ENCODE peak calls at places on chromosome 18, in five cellular contexts. One of them, this sample, is unnamed.
A peak's percentile ranks its signal among the peaks of the same experiment; 100 is the strongest.

GRCh38 chr18:23844991-23845680 is 155.9 kb downstream of the LAMA3 start:
- DNase-seq in Kasumi-1: no peak
- DNase-seq in epithelial cell of proximal tubule: no peak
- DNase-seq in T47D: no peak
- DNase-seq in 8988T: no peak
- DNase-seq in this sample: peak; percentile 77

GRCh38 chr18:11721720-11722119 is 32.7 kb downstream of the GNAL start:
- DNase-seq in epithelial cell of proximal tubule: no peak
- DNase-seq in T47D: no peak
- DNase-seq in 8988T: no peak
- DNase-seq in Kasumi-1: no peak
- DNase-seq in this sample: no peak

GRCh38 chr18:79964330-79965118 is at the start of gene HSBP1L1:
- DNase-seq in T47D: peak; percentile 87
- DNase-seq in 8988T: peak; percentile 50
- DNase-seq in epithelial cell of proximal tubule: no peak
- DNase-seq in Kasumi-1: peak; percentile 56
- DNase-seq in this sample: peak; percentile 84

GRCh38 chr18:50581517-50581916 is 21.6 kb downstream of the MAPK4 start:
- DNase-seq in 8988T: no peak
- DNase-seq in epithelial cell of proximal tubule: no peak
- DNase-seq in T47D: no peak
- DNase-seq in Kasumi-1: no peak
- DNase-seq in this sample: no peak

GRCh38 chr18:35732652-35733051 is 151.1 kb downstream of the GALNT1 start:
- DNase-seq in 8988T: no peak
- DNase-seq in epithelial cell of proximal tubule: no peak
- DNase-seq in T47D: no peak
- DNase-seq in Kasumi-1: no peak
- DNase-seq in this sample: peak; percentile 71

GRCh38 chr18:50947899-50948298 is 19.9 kb upstream of the ELAC1 start:
- DNase-seq in 8988T: no peak
- DNase-seq in Kasumi-1: no peak
- DNase-seq in epithelial cell of proximal tubule: no peak
- DNase-seq in T47D: no peak
- DNase-seq in this sample: peak; percentile 16

GRCh38 chr18:57984490-57985109 is 59.4 kb upstream of the NEDD4L start:
- DNase-seq in 8988T: no peak
- DNase-seq in T47D: no peak
- DNase-seq in Kasumi-1: no peak
- DNase-seq in epithelial cell of proximal tubule: no peak
- DNase-seq in this sample: no peak

GRCh38 chr18:46042571-46043123 is 29.4 kb downstream of the PSTPIP2 start:
- DNase-seq in 8988T: no peak
- DNase-seq in Kasumi-1: peak; percentile 42
- DNase-seq in epithelial cell of proximal tubule: no peak
- DNase-seq in T47D: peak; percentile 27
- DNase-seq in this sample: peak; percentile 64

GRCh38 chr18:63949068-63949737 is at the start of gene HMSD:
- DNase-seq in Kasumi-1: no peak
- DNase-seq in 8988T: peak; percentile 22
- DNase-seq in T47D: peak; percentile 37
- DNase-seq in epithelial cell of proximal tubule: no peak
- DNase-seq in this sample: peak; percentile 22

GRCh38 chr18:68270009-68270408 is 444.9 kb downstream of the TMX3 start:
- DNase-seq in Kasumi-1: no peak
- DNase-seq in epithelial cell of proximal tubule: no peak
- DNase-seq in 8988T: no peak
- DNase-seq in T47D: no peak
- DNase-seq in this sample: no peak

GRCh38 chr18:31548825-31549224 is 42.9 kb upstream of the TTR start:
- DNase-seq in T47D: no peak
- DNase-seq in 8988T: no peak
- DNase-seq in Kasumi-1: no peak
- DNase-seq in epithelial cell of proximal tubule: no peak
- DNase-seq in this sample: no peak

GRCh38 chr18:79465392-79465991 is 69.8 kb downstream of the NFATC1 start:
- DNase-seq in 8988T: no peak
- DNase-seq in T47D: no peak
- DNase-seq in epithelial cell of proximal tubule: no peak
- DNase-seq in Kasumi-1: no peak
- DNase-seq in this sample: peak; percentile 54

GRCh38 chr18:29154196-29154757 is 977.3 kb upstream of the CDH2 start:
- DNase-seq in T47D: no peak
- DNase-seq in 8988T: no peak
- DNase-seq in epithelial cell of proximal tubule: no peak
- DNase-seq in Kasumi-1: no peak
- DNase-seq in this sample: peak; percentile 30